ENCODE peak calls at places on chromosome 22, in four cellular contexts. K is A549, P is GM12878, F is K562. V is an unnamed sample.
A peak's percentile ranks its signal among the peaks of the same experiment; 100 is the strongest.

GRCh38 chr22:37675930-37676571 is 615 bp downstream of the LGALS1 start:
- DNase-seq in K (no peak), P (no peak), F (no peak), V (no peak)

GRCh38 chr22:37032134-37032534 is 12.6 kb downstream of the MPST start:
- DNase-seq in P (no peak), F (no peak), K (no peak), V (no peak)

GRCh38 chr22:35637254-35637653 is 11.0 kb upstream of the APOL6 start:
- DNase-seq in P (no peak), F (no peak), K (no peak), V (no peak)

GRCh38 chr22:40449676-40450035 is 79.3 kb downstream of the SGSM3 start:
- DNase-seq in P (no peak), F (no peak), K (no peak), V (no peak)

GRCh38 chr22:44304354-44304753 is 8.4 kb downstream of the SHISAL1 start:
- DNase-seq in F (no peak), P (no peak), K (no peak), V (no peak)

GRCh38 chr22:43289976-43290663 is 53.1 kb downstream of the SCUBE1 start:
- DNase-seq in K (no peak), F (no peak), P (no peak), V (no peak)

GRCh38 chr22:43829904-43830851 is 18.1 kb upstream of the EFCAB6 start:
- DNase-seq in K (no peak), F (no peak), P (no peak), V (no peak)

GRCh38 chr22:17576475-17576874 is 13.2 kb downstream of the SLC25A18 start:
- DNase-seq in K (no peak), F (no peak), P (no peak), V (no peak)

GRCh38 chr22:39927544-39927943 is 26.7 kb downstream of the GRAP2 start:
- DNase-seq in P (no peak), K (no peak), F (peak; percentile 31), V (peak; percentile 8)

GRCh38 chr22:40982482-40983385 is 31.6 kb downstream of the RBX1 start:
- DNase-seq in K (no peak), P (no peak), F (no peak), V (no peak)

GRCh38 chr22:40401532-40401931 is 31.1 kb downstream of the SGSM3 start:
- DNase-seq in K (no peak), P (no peak), F (no peak), V (no peak)

GRCh38 chr22:36900880-36901279 is 12.5 kb upstream of the CSF2RB start:
- DNase-seq in F (no peak), P (no peak), K (no peak), V (no peak)

GRCh38 chr22:35589736-35590079 is 27.4 kb downstream of the MB start:
- DNase-seq in F (no peak), P (no peak), K (no peak), V (no peak)

GRCh38 chr22:27299181-27300085 is 502.1 kb downstream of the MN1 start:
- DNase-seq in F (peak; percentile 14), K (no peak), P (no peak), V (no peak)

GRCh38 chr22:43820671-43821305 is 8.7 kb upstream of the EFCAB6 start:
- DNase-seq in F (no peak), K (no peak), P (no peak), V (no peak)

GRCh38 chr22:35352214-35353111 is 28.4 kb upstream of the HMOX1 start:
- DNase-seq in F (no peak), K (peak; percentile 30), P (no peak), V (peak; percentile 45)

GRCh38 chr22:40156001-40156516 is 21.7 kb upstream of the TNRC6B start:
- DNase-seq in K (peak; percentile 55), F (peak; percentile 39), P (no peak), V (peak; percentile 93)

GRCh38 chr22:37167176-37167980 is 17.7 kb upstream of the IL2RB start:
- DNase-seq in F (no peak), K (no peak), P (no peak), V (no peak)

GRCh38 chr22:37351268-37351667 is 69.0 kb downstream of the CYTH4 start:
- DNase-seq in P (no peak), F (no peak), K (no peak), V (no peak)

DNA sequence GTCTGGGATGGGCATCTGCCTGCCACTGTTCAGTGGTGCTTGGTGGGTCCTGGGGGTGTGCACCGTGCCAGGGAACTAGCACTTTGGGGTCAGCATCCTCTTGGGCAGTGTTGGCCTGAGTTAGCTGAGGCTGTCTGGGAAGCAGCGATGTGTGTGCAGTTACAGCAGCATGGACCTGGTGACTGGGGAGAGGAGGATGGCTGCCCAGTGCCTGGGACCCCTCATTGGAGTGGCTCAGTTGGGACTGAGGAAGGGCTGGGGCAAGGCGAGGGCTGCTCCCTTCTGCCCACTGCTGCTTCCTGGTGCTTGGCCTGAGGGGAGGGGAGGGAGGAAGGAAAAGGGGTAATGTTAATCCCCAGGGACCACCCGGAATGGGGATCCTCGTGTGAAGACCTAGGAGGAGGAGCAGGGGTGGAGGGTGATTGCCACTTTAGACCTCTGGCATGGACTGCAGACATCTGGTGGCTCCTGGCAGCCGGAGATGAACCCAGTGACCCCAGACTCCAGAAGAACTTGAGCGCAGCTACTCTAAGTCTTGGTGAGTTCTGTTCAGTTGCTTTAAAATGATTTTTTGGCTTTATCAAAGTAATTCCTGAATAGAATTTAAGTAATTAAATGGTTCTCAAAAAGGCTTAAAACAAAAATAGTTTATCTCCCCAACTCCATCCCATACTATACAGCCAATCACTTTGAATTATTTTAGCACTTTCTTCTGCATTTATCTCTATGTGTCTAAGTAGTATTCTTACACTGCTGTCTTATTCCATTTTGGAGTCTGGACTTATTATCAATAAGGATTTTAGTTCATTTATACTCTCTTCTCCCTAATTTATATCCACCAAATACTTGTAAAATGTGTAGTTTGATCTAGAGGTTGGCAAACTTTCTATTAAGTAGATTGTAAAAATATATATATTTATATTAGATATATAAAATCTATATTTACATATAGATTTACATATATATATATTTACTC is 15.4 kb upstream of the TMEM191C start:
- DNase-seq in F (no peak), P (no peak), K (no peak), V (no peak)
- TF ChIP-seq POLR2AphosphoS2 in F (peak; percentile 48), P (no peak), K (no peak), V (no peak)

GRCh38 chr22:24434472-24435322 is 7.3 kb downstream of the ADORA2A start:
- DNase-seq in F (no peak), P (peak; percentile 92), K (no peak), V (no peak)
- TF ChIP-seq POLR2AphosphoS2 in F (no peak), P (no peak), K (no peak), V (no peak)

GRCh38 chr22:23675502-23676415 is 15.1 kb upstream of the RGL4 start:
- DNase-seq in F (no peak), P (no peak), K (no peak), V (peak; percentile 69)

GRCh38 chr22:23673826-23674690 is 16.8 kb upstream of the RGL4 start:
- DNase-seq in K (no peak), F (peak; percentile 38), P (no peak), V (no peak)

DNA sequence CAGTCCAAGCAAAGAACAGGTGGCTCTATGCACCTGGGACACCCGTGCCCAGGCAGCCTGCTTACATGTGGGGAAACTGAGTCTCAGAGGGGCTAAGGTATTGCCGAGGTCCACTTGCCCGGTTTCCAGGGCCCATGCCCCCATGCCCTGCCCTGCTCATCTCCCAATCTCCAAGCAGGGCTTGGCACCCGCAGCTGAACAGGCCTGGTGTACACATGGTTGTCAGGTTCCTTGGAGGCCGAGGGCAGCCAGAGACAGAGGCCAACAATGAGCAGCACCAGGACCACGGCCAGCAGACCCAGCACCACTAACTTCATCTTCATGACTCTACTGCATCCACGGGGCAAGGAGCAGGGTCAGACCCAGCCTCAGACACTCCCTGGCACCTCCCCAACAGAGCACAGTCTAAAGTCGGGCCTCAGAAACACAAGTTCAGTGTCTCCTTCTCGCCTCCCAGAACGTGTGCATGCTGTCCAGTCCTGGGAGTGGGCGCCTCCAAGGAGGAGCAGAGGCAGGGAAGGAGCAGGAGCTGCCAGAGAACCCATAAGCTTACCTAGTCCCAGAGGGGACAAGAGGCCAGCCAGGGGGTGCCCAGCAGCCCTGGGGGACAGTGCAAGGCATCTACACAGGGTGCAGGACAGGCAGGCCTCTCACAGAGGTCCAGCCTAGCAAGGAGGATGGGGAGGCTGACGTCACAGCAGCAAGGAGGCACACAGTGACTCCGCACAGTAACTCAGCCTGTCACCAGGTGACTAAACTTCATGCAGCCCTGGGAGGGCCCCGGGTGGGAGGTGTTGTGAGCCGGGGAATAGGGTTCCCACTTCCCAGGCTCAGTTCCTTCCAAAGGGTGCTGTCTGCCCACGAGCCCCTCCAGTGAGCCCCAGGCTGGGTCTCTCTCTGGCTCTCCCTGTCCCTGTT is 20.2 kb upstream of the RGL4 start:
- DNase-seq in K (no peak), F (no peak), P (no peak), V (no peak)
- TF ChIP-seq POLR2AphosphoS2 in K (no peak), F (no peak), P (no peak), V (no peak)

DNA sequence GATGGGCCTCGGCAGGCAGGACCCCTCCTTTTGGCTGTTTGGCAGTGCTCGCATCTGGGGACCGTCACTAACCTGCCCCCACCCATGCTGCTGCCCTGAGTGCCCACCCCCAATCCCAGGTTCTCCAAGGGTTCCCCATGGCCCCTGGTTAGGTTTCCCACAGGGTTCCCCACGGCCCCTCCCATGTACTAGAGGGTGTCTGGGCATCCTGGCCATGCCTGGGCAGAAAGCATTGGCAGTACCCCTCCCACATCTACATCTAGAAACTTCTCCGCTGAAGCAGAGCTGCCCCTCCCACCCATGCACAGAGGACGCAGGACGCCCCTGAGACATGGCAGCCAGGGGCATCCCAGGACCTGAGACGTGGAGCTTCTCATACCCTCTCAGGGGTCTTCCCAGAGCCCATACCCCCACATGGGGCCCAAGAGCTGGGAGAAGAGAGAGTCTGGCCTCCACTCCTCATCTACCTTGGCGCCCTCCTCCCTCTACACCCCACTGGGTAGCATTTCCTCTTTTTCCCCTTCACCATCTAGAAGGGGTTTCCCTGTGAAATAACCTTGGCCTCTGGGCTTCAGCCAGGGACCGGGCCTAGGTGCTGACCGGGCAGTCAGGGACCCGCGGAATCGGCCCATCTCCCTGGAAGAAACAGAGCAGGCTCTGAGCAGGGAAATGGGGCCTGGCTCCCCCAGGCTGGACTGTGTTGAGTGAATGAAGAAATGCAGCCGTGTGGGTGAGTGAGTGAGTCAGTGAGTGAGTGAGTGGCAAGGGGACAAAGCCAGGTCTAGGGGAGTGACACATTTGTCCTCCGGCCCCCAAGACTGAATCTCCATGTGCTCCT is 987.3 kb downstream of the BRD1 start:
- DNase-seq in K (no peak), F (no peak), P (no peak), V (no peak)
- TF ChIP-seq POLR2AphosphoS2 in K (no peak), F (no peak), P (no peak), V (no peak)

GRCh38 chr22:24516301-24516737 is 21.2 kb downstream of the UPB1 start:
- DNase-seq in P (no peak), K (peak; percentile 21), F (no peak), V (peak; percentile 62)
- TF ChIP-seq POLR2AphosphoS2 in P (no peak), K (no peak), F (no peak), V (no peak)